ENCODE peak calls at places on chromosome 1, in ten cellular contexts. G is GM12878; V is CD8-positive, alpha-beta memory T cell; M is astrocyte; F is dorsolateral prefrontal cortex; R is cardiac fibroblast; U is GM12865; Q is left ventricle myocardium inferior; C is neural progenitor cell; J is HFF-Myc. W is an unnamed sample.

GRCh38 chr1:228811655-228812315 is 76.5 kb downstream of the RHOU start:
- DNase-seq in G (no peak), V (no peak), M (no peak), F (no peak), R (no peak), U (no peak), Q (no peak), C (no peak), J (no peak), W (no peak)

GRCh38 chr1:64183985-64184440 is 19.4 kb upstream of the UBE2U start:
- DNase-seq in G (no peak), V (no peak), M (peak), F (no peak), R (peak), U (no peak), Q (no peak), C (no peak), J (peak), W (peak)

GRCh38 chr1:192879416-192879815 is 70.6 kb downstream of the RGS2 start:
- DNase-seq in G (no peak), V (no peak), M (peak), F (no peak), R (peak), U (no peak), Q (no peak), C (peak), J (no peak), W (no peak)

GRCh38 chr1:2352341-2353214 is 38.8 kb downstream of the MORN1 start:
- DNase-seq in G (no peak), V (no peak), M (no peak), F (no peak), R (no peak), U (no peak), Q (peak), C (no peak), J (no peak), W (no peak)

GRCh38 chr1:166133857-166134256 is 32.9 kb downstream of the FAM78B start:
- DNase-seq in G (no peak), V (no peak), M (no peak), F (no peak), R (no peak), U (peak), Q (no peak), C (no peak), J (no peak), W (no peak)

GRCh38 chr1:7616076-7616833 is 154.8 kb upstream of the VAMP3 start:
- DNase-seq in G (no peak), V (no peak), M (peak), F (peak), R (peak), U (peak), Q (peak), C (peak), J (no peak), W (peak)

GRCh38 chr1:168783831-168784230 is 54.8 kb upstream of the DPT start:
- DNase-seq in G (no peak), V (no peak), M (peak), F (no peak), R (peak), U (no peak), Q (no peak), C (no peak), J (no peak), W (peak)

GRCh38 chr1:221169447-221169889 is 290.2 kb downstream of the HLX start:
- DNase-seq in G (no peak), V (no peak), M (peak), F (no peak), R (peak), U (no peak), Q (no peak), C (peak), J (no peak), W (peak)

GRCh38 chr1:52554756-52555155 is 1.9 kb upstream of the TUT4 start:
- DNase-seq in G (no peak), V (no peak), M (peak), F (no peak), R (no peak), U (no peak), Q (no peak), C (peak), J (no peak), W (no peak)

GRCh38 chr1:39652105-39652504 is 12.7 kb upstream of the HEYL start:
- DNase-seq in G (no peak), V (no peak), M (no peak), F (no peak), R (no peak), U (no peak), Q (peak), C (no peak), J (no peak), W (no peak)

GRCh38 chr1:41804176-41804575 is 114.5 kb downstream of the HIVEP3 start:
- DNase-seq in G (no peak), V (peak), M (no peak), F (no peak), R (no peak), U (peak), Q (no peak), C (no peak), J (no peak), W (no peak)

GRCh38 chr1:28112388-28113311 is 24.2 kb upstream of the EYA3 start:
- DNase-seq in G (no peak), V (no peak), M (peak), F (no peak), R (peak), U (peak), Q (no peak), C (peak), J (no peak), W (peak)

GRCh38 chr1:229554886-229555621 is 3.5 kb downstream of the ABCB10 start:
- DNase-seq in G (no peak), V (no peak), M (no peak), F (no peak), R (no peak), U (no peak), Q (no peak), C (no peak), J (no peak), W (peak)

GRCh38 chr1:21361506-21361905 is 71.2 kb upstream of the ECE1 start:
- DNase-seq in G (no peak), V (no peak), M (no peak), F (no peak), R (no peak), U (no peak), Q (no peak), C (no peak), J (no peak), W (no peak)

GRCh38 chr1:158155673-158156072 is 25.0 kb upstream of the CD1D start:
- DNase-seq in G (no peak), V (no peak), M (no peak), F (no peak), R (peak), U (no peak), Q (no peak), C (no peak), J (no peak), W (no peak)

GRCh38 chr1:168513656-168514404 is 30.0 kb downstream of the XCL2 start:
- DNase-seq in G (no peak), V (no peak), M (no peak), F (no peak), R (peak), U (no peak), Q (no peak), C (no peak), J (no peak), W (no peak)

GRCh38 chr1:100100202-100100601 is 32.5 kb downstream of the SASS6 start:
- DNase-seq in G (no peak), V (no peak), M (peak), F (no peak), R (peak), U (no peak), Q (no peak), C (no peak), J (no peak), W (peak)

GRCh38 chr1:65958561-65959350 is 166.1 kb downstream of the PDE4B start:
- DNase-seq in G (peak), V (no peak), M (no peak), F (no peak), R (peak), U (peak), Q (no peak), C (peak), J (peak), W (peak)

DNA sequence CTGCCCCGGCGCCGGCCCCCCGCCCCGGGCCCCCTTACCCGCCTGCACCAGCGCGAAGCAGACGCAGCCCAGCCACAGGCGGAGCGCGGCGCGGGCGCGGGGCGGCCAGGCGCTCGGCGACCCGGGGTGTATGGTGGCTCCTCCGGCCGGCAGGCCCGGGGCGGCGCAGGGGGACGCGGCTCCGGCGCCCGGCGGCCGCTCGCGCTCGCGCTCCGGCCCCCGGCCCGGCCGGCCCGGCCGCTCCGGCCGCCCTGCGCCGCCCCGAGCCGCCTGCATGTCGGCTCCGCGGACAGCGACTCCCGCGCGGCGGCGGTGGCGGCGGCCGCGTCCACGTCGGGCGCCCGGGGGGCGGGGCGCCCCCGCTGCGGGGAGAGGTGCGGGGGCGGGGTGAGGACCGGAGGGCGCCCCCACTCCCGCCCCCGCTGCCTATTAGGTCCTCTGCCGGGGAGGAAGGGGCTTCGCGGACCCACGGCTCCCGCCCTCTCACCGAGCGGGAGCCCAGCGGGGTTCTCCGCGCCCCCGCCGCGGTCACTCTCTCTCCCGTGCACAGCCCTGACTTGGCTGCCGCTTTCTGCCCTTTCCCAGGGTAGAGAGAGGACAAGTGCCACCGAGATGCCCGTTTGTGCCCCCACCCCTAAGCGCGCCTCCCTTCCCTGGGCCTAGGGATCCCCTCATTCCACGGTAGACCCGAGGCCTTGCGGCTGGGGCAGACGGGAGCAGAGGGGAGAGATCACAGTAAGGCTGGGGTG is at the start of gene FNDC5:
- DNase-seq in G (no peak), V (no peak), M (no peak), F (no peak), R (peak), U (no peak), Q (peak), C (peak), J (no peak), W (peak)
- H3K4me3 ChIP-seq in G (no peak), V (peak), M (peak), F (peak), R (peak), U (no peak), Q (peak), C (peak), J (peak), W (peak)

GRCh38 chr1:119007343-119007671 is 19.2 kb upstream of the TBX15 start:
- DNase-seq in G (no peak), V (no peak), M (no peak), F (no peak), R (no peak), U (no peak), Q (no peak), C (peak), J (no peak), W (no peak)

GRCh38 chr1:119004781-119005180 is 16.6 kb upstream of the TBX15 start:
- DNase-seq in G (no peak), V (no peak), M (no peak), F (no peak), R (no peak), U (no peak), Q (no peak), C (no peak), J (no peak), W (no peak)

GRCh38 chr1:119004129-119004527 is 16.0 kb upstream of the TBX15 start:
- DNase-seq in G (no peak), V (no peak), M (no peak), F (no peak), R (no peak), U (no peak), Q (no peak), C (no peak), J (no peak), W (no peak)

GRCh38 chr1:119006406-119007279 is 18.5 kb upstream of the TBX15 start:
- DNase-seq in G (no peak), V (no peak), M (no peak), F (no peak), R (no peak), U (no peak), Q (no peak), C (peak), J (no peak), W (no peak)

DNA sequence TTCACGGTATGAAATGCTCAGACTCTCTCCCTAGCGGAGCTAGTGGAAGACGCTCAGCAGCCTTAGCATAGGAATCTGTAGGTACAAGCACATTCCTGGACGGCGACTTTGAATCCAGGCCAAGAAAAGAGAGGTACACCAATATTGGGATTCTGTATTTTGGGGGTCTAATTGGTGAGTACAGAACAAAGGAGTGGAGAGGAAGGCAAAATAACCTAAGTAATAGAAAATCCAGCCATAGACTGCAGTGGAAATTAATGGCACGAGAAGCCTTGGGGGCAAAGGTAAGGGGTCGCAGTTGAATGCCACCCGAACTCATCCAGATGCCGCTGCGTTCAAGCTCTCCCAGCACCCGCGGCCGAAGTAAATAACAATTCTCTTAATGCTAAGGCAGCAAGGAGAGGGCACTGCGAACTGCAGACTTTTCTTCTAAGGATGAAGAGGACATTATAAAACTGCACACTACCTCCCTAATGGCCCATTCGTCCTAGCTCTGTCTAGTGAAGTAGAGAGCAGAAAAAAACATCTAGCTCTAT is 17.8 kb upstream of the TBX15 start:
- DNase-seq in G (no peak), V (no peak), M (no peak), F (no peak), R (no peak), U (no peak), Q (no peak), C (no peak), J (no peak), W (no peak)
- H3K4me3 ChIP-seq in G (no peak), V (no peak), M (no peak), F (no peak), R (no peak), U (no peak), Q (no peak), C (no peak), J (no peak), W (no peak)

DNA sequence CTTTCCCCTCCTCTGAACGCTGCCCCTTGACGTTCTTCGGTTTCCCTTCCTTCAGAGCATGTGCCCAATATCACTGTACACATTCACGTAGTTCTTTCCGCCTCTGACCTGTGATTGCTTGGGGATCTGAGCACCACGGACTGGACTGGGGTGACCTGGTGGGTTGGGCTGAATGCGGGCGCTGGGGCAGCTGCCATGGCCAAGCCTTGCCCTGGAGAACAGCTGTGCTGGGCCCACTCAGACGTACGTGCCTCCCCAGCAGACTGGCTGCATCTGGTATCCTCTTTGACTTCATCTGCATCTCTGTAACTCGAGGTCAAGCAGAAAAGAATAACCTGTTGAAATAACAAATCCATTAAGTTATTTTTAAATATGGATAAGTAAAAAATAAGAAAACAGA is 35.1 kb upstream of the DISC1 start:
- DNase-seq in G (no peak), V (no peak), M (no peak), F (no peak), R (no peak), U (no peak), Q (no peak), C (no peak), J (no peak), W (no peak)
- H3K4me3 ChIP-seq in G (no peak), V (no peak), M (no peak), F (no peak), R (no peak), U (no peak), Q (no peak), C (no peak), J (no peak), W (no peak)

GRCh38 chr1:72230746-72231145 is 51.6 kb downstream of the NEGR1 start:
- DNase-seq in G (no peak), V (no peak), M (peak), F (no peak), R (no peak), U (no peak), Q (no peak), C (no peak), J (peak), W (no peak)
- H3K4me3 ChIP-seq in G (no peak), V (no peak), M (no peak), F (no peak), R (no peak), U (no peak), Q (no peak), C (no peak), J (no peak), W (no peak)

DNA sequence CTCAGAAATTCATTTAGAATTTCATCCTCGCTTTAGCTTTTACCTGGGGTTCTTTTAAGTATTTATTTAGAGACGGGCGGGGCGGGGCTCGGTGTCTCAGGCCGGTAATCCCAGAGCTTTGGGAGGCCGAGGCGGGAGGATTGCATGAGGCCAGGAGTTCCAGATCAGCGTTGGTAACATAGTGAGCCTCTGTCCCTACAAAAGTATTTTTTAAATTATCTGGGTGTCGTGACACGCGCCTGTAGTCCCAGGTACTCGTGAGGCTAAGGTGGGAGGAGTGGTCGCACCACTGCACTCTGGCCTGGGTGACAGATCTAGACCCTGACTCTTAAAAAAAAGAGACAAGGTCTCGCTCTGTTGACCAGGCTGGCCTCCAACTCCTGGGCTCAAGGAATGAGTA is 942 bp upstream of the RSBN1 start:
- DNase-seq in G (no peak), V (no peak), M (no peak), F (no peak), R (no peak), U (no peak), Q (no peak), C (no peak), J (no peak), W (no peak)
- H3K4me3 ChIP-seq in G (no peak), V (no peak), M (no peak), F (peak), R (no peak), U (no peak), Q (peak), C (no peak), J (no peak), W (no peak)

W was measured in fibroblast of villous mesenchyme.